ENCODE peak calls at places on chromosomes 6 and 20, in five cellular contexts. I is testis, S is omental fat pad, C is suprapubic skin, K is upper lobe of right lung. V is an unnamed sample.
A peak's percentile ranks its signal among the peaks of the same experiment; 100 is the strongest.

GRCh38 chr6:37171970-37172812 is 2.2 kb downstream of the PIM1 start:
- DNase-seq in I (peak; percentile 95), S (peak; percentile 85), C (peak; percentile 93), K (peak; percentile 89), V (peak; percentile 74)

GRCh38 chr6:25369450-25370086 is 90.4 kb downstream of the CARMIL1 start:
- DNase-seq in I (peak; percentile 67), S (no peak), C (no peak), K (no peak), V (no peak)

GRCh38 chr20:57622201-57622570 is 2.0 kb upstream of the ZBP1 start:
- DNase-seq in I (no peak), S (no peak), C (no peak), K (no peak), V (no peak)

GRCh38 chr20:25246182-25246943 is 1.5 kb upstream of the PYGB start:
- DNase-seq in I (no peak), S (no peak), C (peak; percentile 76), K (no peak), V (no peak)

GRCh38 chr6:33599413-33599911 is 19.4 kb upstream of the BAK1 start:
- DNase-seq in I (no peak), S (no peak), C (no peak), K (no peak), V (no peak)

GRCh38 chr20:33882018-33882417 is 70.9 kb downstream of the CHMP4B start:
- DNase-seq in I (no peak), S (no peak), C (no peak), K (no peak), V (no peak)

GRCh38 chr20:2796011-2796660 is 4.3 kb downstream of the CPXM1 start:
- DNase-seq in I (no peak), S (no peak), C (no peak), K (no peak), V (no peak)

GRCh38 chr6:21593412-21593926 is at the start of gene SOX4:
- DNase-seq in I (peak; percentile 98), S (peak; percentile 87), C (peak; percentile 96), K (peak; percentile 92), V (peak; percentile 85)

GRCh38 chr6:41537359-41537758 is 8.8 kb upstream of the FOXP4 start:
- DNase-seq in I (no peak), S (no peak), C (no peak), K (no peak), V (no peak)

GRCh38 chr6:47646689-47647088 is 51.7 kb upstream of the ADGRF4 start:
- DNase-seq in I (no peak), S (no peak), C (no peak), K (no peak), V (no peak)

GRCh38 chr20:20255104-20255503 is 112.8 kb upstream of the INSM1 start:
- DNase-seq in I (no peak), S (no peak), C (no peak), K (no peak), V (no peak)

GRCh38 chr6:148168856-148169255 is 173.8 kb upstream of the SASH1 start:
- DNase-seq in I (no peak), S (no peak), C (no peak), K (no peak), V (no peak)

GRCh38 chr20:63073738-63074065 is 66.9 kb upstream of the BHLHE23 start:
- DNase-seq in I (no peak), S (no peak), C (peak; percentile 59), K (peak; percentile 38), V (no peak)

GRCh38 chr6:50602191-50602810 is 111.0 kb upstream of the TFAP2D start:
- DNase-seq in I (no peak), S (no peak), C (no peak), K (no peak), V (no peak)

GRCh38 chr20:2210646-2211556 is 84.9 kb upstream of the TGM3 start:
- DNase-seq in I (peak; percentile 32), S (no peak), C (no peak), K (no peak), V (no peak)

GRCh38 chr20:16574656-16575355 is 1.6 kb upstream of the KIF16B start:
- DNase-seq in I (peak; percentile 93), S (no peak), C (peak; percentile 93), K (peak; percentile 95), V (peak; percentile 42)

GRCh38 chr20:63182425-63182824 is 33.5 kb downstream of the YTHDF1 start:
- DNase-seq in I (no peak), S (no peak), C (no peak), K (no peak), V (no peak)

GRCh38 chr6:52388790-52389189 is 26.8 kb downstream of the PAQR8 start:
- DNase-seq in I (no peak), S (no peak), C (no peak), K (no peak), V (no peak)

GRCh38 chr20:3367125-3367524 is 40.3 kb downstream of the DNAAF9 start:
- DNase-seq in I (no peak), S (no peak), C (no peak), K (no peak), V (no peak)

GRCh38 chr6:167097770-167098169 is 25.1 kb upstream of the CCR6 start:
- DNase-seq in I (no peak), S (no peak), C (no peak), K (no peak), V (no peak)
- TF ChIP-seq CTCF in I (no peak), S (no peak), C (no peak), K (no peak), V (no peak)

GRCh38 chr6:124973780-124974179 is 11.5 kb downstream of the RNF217 start:
- DNase-seq in I (no peak), S (no peak), C (no peak), K (no peak), V (no peak)

GRCh38 chr6:124970243-124970642 is 8.0 kb downstream of the RNF217 start:
- DNase-seq in I (no peak), S (no peak), C (no peak), K (no peak), V (no peak)

GRCh38 chr6:124968401-124968800 is 6.2 kb downstream of the RNF217 start:
- DNase-seq in I (no peak), S (no peak), C (no peak), K (no peak), V (no peak)

GRCh38 chr6:124967444-124967843 is 5.2 kb downstream of the RNF217 start:
- DNase-seq in I (no peak), S (no peak), C (no peak), K (no peak), V (no peak)

GRCh38 chr6:124970763-124971162 is 8.5 kb downstream of the RNF217 start:
- DNase-seq in I (no peak), S (no peak), C (no peak), K (no peak), V (no peak)
- TF ChIP-seq CTCF in I (no peak), S (no peak), C (no peak), K (no peak), V (no peak)

GRCh38 chr6:132392792-132393191 is 8.5 kb downstream of the MOXD1 start:
- DNase-seq in I (no peak), S (no peak), C (no peak), K (no peak), V (no peak)
- TF ChIP-seq CTCF in I (no peak), S (no peak), C (no peak), K (no peak), V (peak; percentile 18)

GRCh38 chr6:125957845-125958244 is 1.3 kb downstream of the HINT3 start:
- DNase-seq in I (peak; percentile 43), S (no peak), C (no peak), K (no peak), V (no peak)
- TF ChIP-seq CTCF in I (no peak), S (no peak), C (no peak), K (no peak), V (no peak)

GRCh38 chr20:11350126-11351005 is 567.3 kb upstream of the BTBD3 start:
- DNase-seq in I (no peak), S (no peak), C (no peak), K (no peak), V (no peak)
- TF ChIP-seq CTCF in I (no peak), S (no peak), C (no peak), K (no peak), V (no peak)

GRCh38 chr6:136525586-136526195 is 24.5 kb downstream of the MAP7 start:
- DNase-seq in I (no peak), S (no peak), C (no peak), K (no peak), V (no peak)
- TF ChIP-seq CTCF in I (no peak), S (no peak), C (no peak), K (no peak), V (no peak)

GRCh38 chr20:43404880-43405279 is 52.8 kb upstream of the SRSF6 start:
- DNase-seq in I (no peak), S (no peak), C (no peak), K (no peak), V (no peak)
- TF ChIP-seq CTCF in I (no peak), S (no peak), C (no peak), K (peak; percentile 31), V (no peak)

DNA sequence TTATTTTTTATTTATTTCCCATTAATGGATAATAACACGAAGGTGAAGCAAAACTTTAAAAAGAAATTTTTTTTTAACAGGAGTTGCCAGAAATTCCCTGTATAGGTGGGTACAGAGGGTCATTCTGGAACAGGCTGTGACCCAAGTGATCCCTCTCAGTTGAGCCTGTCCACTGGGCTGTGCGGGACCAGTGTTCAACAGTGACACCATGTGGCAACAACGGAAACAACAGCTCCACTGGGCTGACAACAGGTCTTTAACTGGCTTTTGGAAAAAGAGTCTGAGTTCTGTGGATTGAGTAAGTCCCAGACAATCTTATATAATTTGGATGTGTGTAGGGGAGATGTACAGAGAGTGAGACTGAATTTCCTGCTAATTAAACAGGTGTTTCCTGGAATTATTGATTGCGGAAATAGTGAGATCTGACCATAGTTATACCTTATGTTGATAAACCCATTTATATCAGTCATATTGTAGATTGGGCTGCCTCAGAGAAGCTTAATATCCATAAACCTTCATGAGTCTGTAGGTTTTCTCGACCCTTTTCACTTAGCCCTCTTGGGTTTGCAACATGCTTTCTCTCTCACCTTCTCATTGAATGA is 17.6 kb downstream of the KIAA1755 start:
- DNase-seq in I (peak; percentile 62), S (no peak), C (no peak), K (peak; percentile 7), V (no peak)
- TF ChIP-seq CTCF in I (peak; percentile 16), S (no peak), C (no peak), K (peak; percentile 22), V (peak; percentile 26)

GRCh38 chr6:42911171-42912021 is 4.5 kb upstream of the PTCRA start:
- DNase-seq in I (peak; percentile 34), S (no peak), C (no peak), K (no peak), V (no peak)
- TF ChIP-seq CTCF in I (no peak), S (no peak), C (no peak), K (no peak), V (no peak)

V was measured in D721Med.